ENCODE peak calls at places on chromosomes 4 and X, in five cellular contexts. One of them, this sample, is unnamed.

GRCh38 chr4:82372502-82372873 is 1.3 kb downstream of the HNRNPD start:
- DNase-seq in hypothalamus: peak; percentile 12
- DNase-seq in thoracic aorta: no peak
- DNase-seq in endothelial cell: peak; percentile 9
- DNase-seq in NCI-H510A: peak; percentile 16
- DNase-seq in this sample: no peak

GRCh38 chr4:173735055-173735454 is 205.0 kb upstream of the HAND2 start:
- DNase-seq in hypothalamus: no peak
- DNase-seq in thoracic aorta: no peak
- DNase-seq in endothelial cell: no peak
- DNase-seq in NCI-H510A: no peak
- DNase-seq in this sample: no peak

GRCh38 chr4:82560853-82561744 is 689 bp downstream of the TMEM150C start:
- DNase-seq in hypothalamus: no peak
- DNase-seq in thoracic aorta: no peak
- DNase-seq in endothelial cell: peak; percentile 43
- DNase-seq in NCI-H510A: no peak
- DNase-seq in this sample: no peak

GRCh38 chrX:44748014-44748413 is 95.8 kb upstream of the DUSP21 start:
- DNase-seq in hypothalamus: no peak
- DNase-seq in thoracic aorta: no peak
- DNase-seq in endothelial cell: no peak
- DNase-seq in NCI-H510A: no peak
- DNase-seq in this sample: no peak

GRCh38 chr4:86307432-86307831 is 52.4 kb downstream of the MAPK10 start:
- DNase-seq in hypothalamus: no peak
- DNase-seq in thoracic aorta: no peak
- DNase-seq in endothelial cell: no peak
- DNase-seq in NCI-H510A: no peak
- DNase-seq in this sample: no peak

GRCh38 chrX:41846714-41847113 is 76.6 kb downstream of the CASK start:
- DNase-seq in hypothalamus: no peak
- DNase-seq in thoracic aorta: no peak
- DNase-seq in endothelial cell: no peak
- DNase-seq in NCI-H510A: no peak
- DNase-seq in this sample: no peak

GRCh38 chr4:8201341-8201781 is 2.3 kb downstream of the SH3TC1 start:
- DNase-seq in hypothalamus: no peak
- DNase-seq in thoracic aorta: no peak
- DNase-seq in endothelial cell: no peak
- DNase-seq in NCI-H510A: no peak
- DNase-seq in this sample: no peak

GRCh38 chr4:158682071-158682470 is 10.0 kb downstream of the ETFDH start:
- DNase-seq in hypothalamus: no peak
- DNase-seq in thoracic aorta: no peak
- DNase-seq in endothelial cell: no peak
- DNase-seq in NCI-H510A: no peak
- DNase-seq in this sample: no peak

GRCh38 chr4:75973770-75974169 is 17.0 kb downstream of the SDAD1 start:
- DNase-seq in hypothalamus: no peak
- DNase-seq in thoracic aorta: no peak
- DNase-seq in endothelial cell: no peak
- DNase-seq in NCI-H510A: no peak
- DNase-seq in this sample: no peak

GRCh38 chr4:23857353-23857752 is 32.5 kb downstream of the PPARGC1A start:
- DNase-seq in hypothalamus: no peak
- DNase-seq in thoracic aorta: no peak
- DNase-seq in endothelial cell: no peak
- DNase-seq in NCI-H510A: no peak
- DNase-seq in this sample: no peak

GRCh38 chr4:37793562-37793961 is 32.9 kb upstream of the PGM2 start:
- DNase-seq in hypothalamus: no peak
- DNase-seq in thoracic aorta: no peak
- DNase-seq in endothelial cell: no peak
- DNase-seq in NCI-H510A: no peak
- DNase-seq in this sample: no peak

GRCh38 chrX:19893722-19894121 is 6.3 kb upstream of the SH3KBP1 start:
- DNase-seq in hypothalamus: no peak
- DNase-seq in thoracic aorta: no peak
- DNase-seq in endothelial cell: no peak
- DNase-seq in NCI-H510A: no peak
- DNase-seq in this sample: no peak

GRCh38 chr4:2290974-2291704 is 29.2 kb upstream of the MXD4 start:
- DNase-seq in hypothalamus: no peak
- DNase-seq in thoracic aorta: no peak
- DNase-seq in endothelial cell: no peak
- DNase-seq in NCI-H510A: no peak
- DNase-seq in this sample: no peak

This sample was measured in DMS153.